ENCODE peak calls at places on chromosomes 3 and 15, in ten cellular contexts. One of them, this sample, is unnamed.

GRCh38 chr3:166582231-166582630 is 745.0 kb upstream of the BCHE start:
- DNase-seq in endothelial cell: no peak
- DNase-seq in lower leg skin: no peak
- DNase-seq in B cell: no peak
- DNase-seq in astrocyte of the spinal cord: peak
- DNase-seq in D721Med: no peak
- DNase-seq in CD8-positive, alpha-beta T cell: no peak
- DNase-seq in cardiac fibroblast: no peak
- DNase-seq in psoas muscle: no peak
- DNase-seq in GM10248: no peak
- DNase-seq in this sample: no peak

GRCh38 chr3:99817047-99817436 is 620 bp upstream of the CMSS1 start:
- DNase-seq in cardiac fibroblast: no peak
- DNase-seq in CD8-positive, alpha-beta T cell: no peak
- DNase-seq in B cell: no peak
- DNase-seq in endothelial cell: peak
- DNase-seq in D721Med: no peak
- DNase-seq in lower leg skin: no peak
- DNase-seq in GM10248: no peak
- DNase-seq in astrocyte of the spinal cord: no peak
- DNase-seq in psoas muscle: peak
- DNase-seq in this sample: no peak

GRCh38 chr3:176734146-176734545 is 463.1 kb downstream of the TBL1XR1 start:
- DNase-seq in cardiac fibroblast: no peak
- DNase-seq in CD8-positive, alpha-beta T cell: no peak
- DNase-seq in astrocyte of the spinal cord: no peak
- DNase-seq in B cell: no peak
- DNase-seq in lower leg skin: no peak
- DNase-seq in psoas muscle: no peak
- DNase-seq in endothelial cell: no peak
- DNase-seq in GM10248: no peak
- DNase-seq in D721Med: no peak
- DNase-seq in this sample: no peak

GRCh38 chr15:63598467-63599400 is 1.5 kb downstream of the FBXL22 start:
- DNase-seq in D721Med: no peak
- DNase-seq in B cell: no peak
- DNase-seq in lower leg skin: no peak
- DNase-seq in CD8-positive, alpha-beta T cell: no peak
- DNase-seq in GM10248: no peak
- DNase-seq in psoas muscle: no peak
- DNase-seq in endothelial cell: no peak
- DNase-seq in astrocyte of the spinal cord: no peak
- DNase-seq in cardiac fibroblast: no peak
- DNase-seq in this sample: no peak

GRCh38 chr3:47802734-47803477 is at the start of gene DHX30:
- DNase-seq in GM10248: peak
- DNase-seq in psoas muscle: peak
- DNase-seq in D721Med: peak
- DNase-seq in B cell: peak
- DNase-seq in lower leg skin: peak
- DNase-seq in astrocyte of the spinal cord: peak
- DNase-seq in CD8-positive, alpha-beta T cell: peak
- DNase-seq in endothelial cell: peak
- DNase-seq in cardiac fibroblast: peak
- DNase-seq in this sample: peak

GRCh38 chr3:128435058-128435457 is 31.6 kb downstream of the DNAJB8 start:
- DNase-seq in cardiac fibroblast: no peak
- DNase-seq in endothelial cell: no peak
- DNase-seq in CD8-positive, alpha-beta T cell: no peak
- DNase-seq in GM10248: no peak
- DNase-seq in psoas muscle: peak
- DNase-seq in astrocyte of the spinal cord: no peak
- DNase-seq in D721Med: no peak
- DNase-seq in lower leg skin: no peak
- DNase-seq in B cell: no peak
- DNase-seq in this sample: no peak

GRCh38 chr15:33201376-33202189 is 7.1 kb upstream of the FMN1 start:
- DNase-seq in GM10248: peak
- DNase-seq in D721Med: no peak
- DNase-seq in CD8-positive, alpha-beta T cell: no peak
- DNase-seq in B cell: no peak
- DNase-seq in cardiac fibroblast: peak
- DNase-seq in astrocyte of the spinal cord: peak
- DNase-seq in endothelial cell: peak
- DNase-seq in lower leg skin: no peak
- DNase-seq in psoas muscle: peak
- DNase-seq in this sample: peak

GRCh38 chr3:103052236-103052830 is 617.5 kb downstream of the ZPLD1 start:
- DNase-seq in psoas muscle: peak
- DNase-seq in CD8-positive, alpha-beta T cell: no peak
- DNase-seq in lower leg skin: peak
- DNase-seq in cardiac fibroblast: no peak
- DNase-seq in B cell: no peak
- DNase-seq in D721Med: no peak
- DNase-seq in endothelial cell: no peak
- DNase-seq in astrocyte of the spinal cord: peak
- DNase-seq in GM10248: no peak
- DNase-seq in this sample: peak

GRCh38 chr3:120625199-120625598 is 29.1 kb downstream of the NDUFB4 start:
- DNase-seq in CD8-positive, alpha-beta T cell: no peak
- DNase-seq in D721Med: no peak
- DNase-seq in psoas muscle: no peak
- DNase-seq in B cell: no peak
- DNase-seq in GM10248: no peak
- DNase-seq in astrocyte of the spinal cord: no peak
- DNase-seq in cardiac fibroblast: no peak
- DNase-seq in lower leg skin: no peak
- DNase-seq in endothelial cell: no peak
- DNase-seq in this sample: no peak

GRCh38 chr3:120623719-120624093 is 27.6 kb downstream of the NDUFB4 start:
- DNase-seq in lower leg skin: no peak
- DNase-seq in CD8-positive, alpha-beta T cell: no peak
- DNase-seq in B cell: no peak
- DNase-seq in psoas muscle: no peak
- DNase-seq in astrocyte of the spinal cord: no peak
- DNase-seq in D721Med: no peak
- DNase-seq in endothelial cell: no peak
- DNase-seq in cardiac fibroblast: no peak
- DNase-seq in GM10248: no peak
- DNase-seq in this sample: no peak

GRCh38 chr3:120622457-120622856 is 26.3 kb downstream of the NDUFB4 start:
- DNase-seq in cardiac fibroblast: no peak
- DNase-seq in D721Med: no peak
- DNase-seq in endothelial cell: no peak
- DNase-seq in lower leg skin: no peak
- DNase-seq in CD8-positive, alpha-beta T cell: no peak
- DNase-seq in B cell: no peak
- DNase-seq in astrocyte of the spinal cord: no peak
- DNase-seq in psoas muscle: no peak
- DNase-seq in GM10248: no peak
- DNase-seq in this sample: no peak

DNA sequence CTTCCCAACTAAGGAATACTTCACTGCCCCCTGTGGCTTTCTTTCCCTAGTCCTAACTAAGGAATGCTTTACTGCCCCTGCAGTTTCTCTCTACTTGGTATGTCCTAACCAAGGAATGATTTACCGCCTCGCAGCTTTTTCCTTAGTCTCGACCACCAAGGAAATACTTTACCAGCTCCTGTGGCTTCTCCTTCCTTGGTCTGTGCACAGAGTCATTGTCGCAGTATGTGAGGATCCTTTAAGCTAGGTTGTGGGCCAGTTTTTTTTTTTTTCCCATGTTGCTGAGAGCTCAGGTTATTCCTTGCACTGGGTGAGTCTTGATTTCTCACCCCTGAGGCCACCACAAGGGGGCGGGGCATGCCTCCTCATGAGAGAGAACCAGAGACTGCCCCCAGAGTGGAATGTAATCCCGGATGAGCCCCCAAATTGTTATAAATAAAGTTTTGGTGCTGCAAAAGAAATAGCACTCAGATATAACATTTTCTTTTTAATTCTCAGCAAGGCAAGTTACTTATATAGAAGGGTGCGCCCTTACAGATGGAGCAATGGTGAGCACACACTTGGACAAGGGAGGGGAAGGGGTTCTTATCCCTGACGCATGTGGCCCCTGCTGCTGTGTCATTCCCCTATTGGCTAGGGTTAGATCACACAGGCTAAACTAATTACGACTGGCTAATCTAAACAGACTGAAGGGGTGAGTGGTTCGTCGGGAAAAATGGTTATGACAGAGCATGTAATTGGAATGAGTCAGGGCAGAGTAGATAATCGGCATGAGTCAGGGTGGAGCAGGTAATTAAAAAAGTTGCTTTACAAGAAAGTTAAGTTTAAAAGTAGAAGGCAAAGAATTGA is 27.0 kb downstream of the NDUFB4 start:
- DNase-seq in D721Med: no peak
- DNase-seq in cardiac fibroblast: peak
- DNase-seq in astrocyte of the spinal cord: peak
- DNase-seq in endothelial cell: no peak
- DNase-seq in psoas muscle: no peak
- DNase-seq in lower leg skin: no peak
- DNase-seq in GM10248: no peak
- DNase-seq in CD8-positive, alpha-beta T cell: no peak
- DNase-seq in B cell: no peak
- DNase-seq in this sample: no peak
- TF ChIP-seq CTCF in D721Med: peak
- TF ChIP-seq CTCF in cardiac fibroblast: peak
- TF ChIP-seq CTCF in astrocyte of the spinal cord: peak
- TF ChIP-seq CTCF in endothelial cell: no peak
- TF ChIP-seq CTCF in psoas muscle: no peak
- TF ChIP-seq CTCF in lower leg skin: no peak
- TF ChIP-seq CTCF in GM10248: no peak
- TF ChIP-seq CTCF in CD8-positive, alpha-beta T cell: no peak
- TF ChIP-seq CTCF in B cell: no peak
- TF ChIP-seq CTCF in this sample: peak

GRCh38 chr3:50248387-50248786 is 12.4 kb downstream of the GNAI2 start:
- DNase-seq in cardiac fibroblast: no peak
- DNase-seq in psoas muscle: no peak
- DNase-seq in CD8-positive, alpha-beta T cell: no peak
- DNase-seq in B cell: no peak
- DNase-seq in D721Med: no peak
- DNase-seq in GM10248: no peak
- DNase-seq in astrocyte of the spinal cord: no peak
- DNase-seq in endothelial cell: peak
- DNase-seq in lower leg skin: peak
- DNase-seq in this sample: no peak

GRCh38 chr3:50245251-50245745 is 9.3 kb downstream of the GNAI2 start:
- DNase-seq in GM10248: no peak
- DNase-seq in D721Med: no peak
- DNase-seq in CD8-positive, alpha-beta T cell: no peak
- DNase-seq in endothelial cell: peak
- DNase-seq in psoas muscle: no peak
- DNase-seq in cardiac fibroblast: no peak
- DNase-seq in lower leg skin: no peak
- DNase-seq in astrocyte of the spinal cord: no peak
- DNase-seq in B cell: no peak
- DNase-seq in this sample: no peak

GRCh38 chr3:50245831-50246516 is 10.0 kb downstream of the GNAI2 start:
- DNase-seq in cardiac fibroblast: peak
- DNase-seq in CD8-positive, alpha-beta T cell: peak
- DNase-seq in psoas muscle: peak
- DNase-seq in GM10248: peak
- DNase-seq in astrocyte of the spinal cord: peak
- DNase-seq in endothelial cell: peak
- DNase-seq in D721Med: peak
- DNase-seq in lower leg skin: peak
- DNase-seq in B cell: peak
- DNase-seq in this sample: peak

GRCh38 chr3:50249459-50249858 is 13.5 kb downstream of the GNAI2 start:
- DNase-seq in cardiac fibroblast: no peak
- DNase-seq in lower leg skin: no peak
- DNase-seq in B cell: no peak
- DNase-seq in D721Med: no peak
- DNase-seq in psoas muscle: no peak
- DNase-seq in endothelial cell: no peak
- DNase-seq in astrocyte of the spinal cord: no peak
- DNase-seq in GM10248: no peak
- DNase-seq in CD8-positive, alpha-beta T cell: no peak
- DNase-seq in this sample: no peak

DNA sequence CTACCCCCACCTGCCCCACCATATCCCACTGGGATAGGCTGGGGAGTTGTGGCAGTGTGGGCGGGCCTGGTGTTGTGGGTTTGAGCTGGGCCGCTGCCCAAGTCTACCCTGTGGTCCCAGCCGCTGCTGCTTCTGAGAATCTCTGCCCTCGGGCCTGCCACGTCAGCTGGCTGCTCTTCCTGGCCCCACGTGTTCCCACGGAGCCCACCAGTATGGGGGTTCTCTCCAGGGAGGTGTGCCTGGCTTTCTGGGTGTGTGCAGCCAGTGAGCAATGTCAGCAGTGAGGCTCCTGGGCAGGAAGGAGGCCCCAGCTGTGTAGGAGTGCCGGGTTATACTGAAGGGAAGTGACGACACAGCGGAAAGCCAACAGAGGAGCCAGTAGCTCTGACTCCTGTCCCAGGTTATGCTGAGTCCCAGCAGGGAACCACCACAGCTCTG is 10.5 kb downstream of the GNAI2 start:
- DNase-seq in B cell: peak
- DNase-seq in astrocyte of the spinal cord: peak
- DNase-seq in lower leg skin: peak
- DNase-seq in CD8-positive, alpha-beta T cell: peak
- DNase-seq in D721Med: no peak
- DNase-seq in endothelial cell: peak
- DNase-seq in GM10248: peak
- DNase-seq in cardiac fibroblast: peak
- DNase-seq in psoas muscle: no peak
- DNase-seq in this sample: peak
- TF ChIP-seq CTCF in B cell: peak
- TF ChIP-seq CTCF in astrocyte of the spinal cord: no peak
- TF ChIP-seq CTCF in lower leg skin: no peak
- TF ChIP-seq CTCF in CD8-positive, alpha-beta T cell: peak
- TF ChIP-seq CTCF in D721Med: no peak
- TF ChIP-seq CTCF in endothelial cell: no peak
- TF ChIP-seq CTCF in GM10248: no peak
- TF ChIP-seq CTCF in cardiac fibroblast: no peak
- TF ChIP-seq CTCF in psoas muscle: no peak
- TF ChIP-seq CTCF in this sample: peak

GRCh38 chr3:156803949-156804741 is 22.0 kb upstream of the LEKR1 start:
- DNase-seq in psoas muscle: no peak
- DNase-seq in cardiac fibroblast: no peak
- DNase-seq in endothelial cell: no peak
- DNase-seq in D721Med: no peak
- DNase-seq in astrocyte of the spinal cord: no peak
- DNase-seq in B cell: no peak
- DNase-seq in GM10248: no peak
- DNase-seq in lower leg skin: no peak
- DNase-seq in CD8-positive, alpha-beta T cell: no peak
- DNase-seq in this sample: no peak
- TF ChIP-seq CTCF in psoas muscle: no peak
- TF ChIP-seq CTCF in cardiac fibroblast: no peak
- TF ChIP-seq CTCF in endothelial cell: no peak
- TF ChIP-seq CTCF in D721Med: no peak
- TF ChIP-seq CTCF in astrocyte of the spinal cord: no peak
- TF ChIP-seq CTCF in B cell: no peak
- TF ChIP-seq CTCF in GM10248: no peak
- TF ChIP-seq CTCF in lower leg skin: no peak
- TF ChIP-seq CTCF in CD8-positive, alpha-beta T cell: no peak
- TF ChIP-seq CTCF in this sample: no peak

GRCh38 chr3:23895181-23895580 is 21.6 kb downstream of the NKIRAS1 start:
- DNase-seq in psoas muscle: no peak
- DNase-seq in D721Med: no peak
- DNase-seq in B cell: no peak
- DNase-seq in CD8-positive, alpha-beta T cell: no peak
- DNase-seq in endothelial cell: no peak
- DNase-seq in lower leg skin: no peak
- DNase-seq in cardiac fibroblast: no peak
- DNase-seq in astrocyte of the spinal cord: no peak
- DNase-seq in GM10248: no peak
- DNase-seq in this sample: no peak

GRCh38 chr3:23904545-23904944 is 12.2 kb downstream of the NKIRAS1 start:
- DNase-seq in D721Med: no peak
- DNase-seq in lower leg skin: no peak
- DNase-seq in CD8-positive, alpha-beta T cell: no peak
- DNase-seq in endothelial cell: no peak
- DNase-seq in B cell: no peak
- DNase-seq in psoas muscle: no peak
- DNase-seq in GM10248: no peak
- DNase-seq in astrocyte of the spinal cord: no peak
- DNase-seq in cardiac fibroblast: no peak
- DNase-seq in this sample: no peak

DNA sequence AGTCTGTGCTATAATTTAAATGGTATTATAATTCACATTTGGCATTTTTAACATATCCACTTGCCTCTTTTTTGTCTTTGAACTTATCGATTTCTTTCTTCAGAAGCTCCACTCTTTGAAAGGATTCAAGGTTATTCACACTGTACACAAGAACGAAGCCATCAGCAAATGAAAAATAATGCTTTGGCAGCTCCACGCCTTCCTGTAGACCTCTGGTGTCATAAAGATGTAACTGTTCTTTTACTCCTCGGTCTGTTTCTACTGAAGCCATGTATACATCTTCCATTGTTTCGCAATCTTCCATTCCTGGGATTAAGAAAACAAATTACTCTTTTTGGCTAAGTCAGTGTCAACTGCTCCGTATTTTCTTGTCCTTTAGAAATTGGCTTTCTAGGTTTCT is 16.0 kb downstream of the NKIRAS1 start:
- DNase-seq in endothelial cell: no peak
- DNase-seq in GM10248: no peak
- DNase-seq in B cell: no peak
- DNase-seq in D721Med: no peak
- DNase-seq in psoas muscle: no peak
- DNase-seq in astrocyte of the spinal cord: no peak
- DNase-seq in lower leg skin: no peak
- DNase-seq in CD8-positive, alpha-beta T cell: no peak
- DNase-seq in cardiac fibroblast: peak
- DNase-seq in this sample: no peak
- TF ChIP-seq CTCF in endothelial cell: no peak
- TF ChIP-seq CTCF in GM10248: no peak
- TF ChIP-seq CTCF in B cell: no peak
- TF ChIP-seq CTCF in D721Med: no peak
- TF ChIP-seq CTCF in psoas muscle: no peak
- TF ChIP-seq CTCF in astrocyte of the spinal cord: no peak
- TF ChIP-seq CTCF in lower leg skin: no peak
- TF ChIP-seq CTCF in CD8-positive, alpha-beta T cell: no peak
- TF ChIP-seq CTCF in cardiac fibroblast: no peak
- TF ChIP-seq CTCF in this sample: no peak

This sample was measured in CD14-positive monocyte.